ENCODE peak calls at places on chromosomes 6 and 20, in seven cellular contexts. V is ACHN, C is SW 1271, E is nephron progenitor cell, M is fibroblast of mammary gland, X is iris pigment epithelial cell, S is T47D. T is an unnamed sample.

GRCh38 chr6:29791162-29791561 is 36.5 kb upstream of the HLA-G start:
- DNase-seq in V (no peak), C (no peak), E (no peak), M (no peak), X (peak), S (no peak), T (no peak)

GRCh38 chr6:17650910-17651309 is 50.8 kb downstream of the FAM8A1 start:
- DNase-seq in V (no peak), C (no peak), E (no peak), M (no peak), X (no peak), S (no peak), T (no peak)

GRCh38 chr6:46509063-46509462 is 17.8 kb upstream of the RCAN2 start:
- DNase-seq in V (no peak), C (no peak), E (no peak), M (no peak), X (no peak), S (no peak), T (no peak)

GRCh38 chr20:50083034-50083433 is 29.9 kb downstream of the UBE2V1 start:
- DNase-seq in V (no peak), C (no peak), E (no peak), M (no peak), X (no peak), S (no peak), T (no peak)

GRCh38 chr20:52103469-52103910 is 88.1 kb downstream of the ZFP64 start:
- DNase-seq in V (no peak), C (no peak), E (peak), M (peak), X (peak), S (no peak), T (peak)

GRCh38 chr20:31718952-31719643 is 3.6 kb downstream of the BCL2L1 start:
- DNase-seq in V (no peak), C (no peak), E (no peak), M (no peak), X (no peak), S (peak), T (no peak)

GRCh38 chr6:111925296-111925695 is 52.0 kb upstream of the FYN start:
- DNase-seq in V (no peak), C (no peak), E (no peak), M (peak), X (peak), S (no peak), T (peak)

GRCh38 chr6:149212892-149213786 is 104.4 kb upstream of the TAB2 start:
- DNase-seq in V (no peak), C (no peak), E (no peak), M (no peak), X (peak), S (no peak), T (peak)

GRCh38 chr6:89895273-89895874 is 1.1 kb downstream of the GJA10 start:
- DNase-seq in V (peak), C (no peak), E (peak), M (peak), X (peak), S (peak), T (peak)

GRCh38 chr6:42104095-42104806 is 38.2 kb downstream of the C6orf132 start:
- DNase-seq in V (no peak), C (no peak), E (peak), M (peak), X (peak), S (no peak), T (peak)

GRCh38 chr20:53149652-53150205 is 177.6 kb downstream of the TSHZ2 start:
- DNase-seq in V (no peak), C (no peak), E (peak), M (no peak), X (no peak), S (no peak), T (no peak)

GRCh38 chr6:43294536-43294935 is 3.5 kb upstream of the SLC22A7 start:
- DNase-seq in V (no peak), C (no peak), E (no peak), M (no peak), X (no peak), S (no peak), T (no peak)

GRCh38 chr20:63318391-63319163 is 25.6 kb downstream of the COL20A1 start:
- DNase-seq in V (no peak), C (no peak), E (no peak), M (no peak), X (no peak), S (no peak), T (no peak)

GRCh38 chr6:170522565-170523183 is 30.4 kb downstream of the PSMB1 start:
- DNase-seq in V (peak), C (no peak), E (peak), M (peak), X (peak), S (no peak), T (peak)

GRCh38 chr6:12371641-12372146 is 81.5 kb downstream of the EDN1 start:
- DNase-seq in V (peak), C (no peak), E (no peak), M (no peak), X (peak), S (no peak), T (peak)

GRCh38 chr20:728022-728944 is 40.0 kb downstream of the SLC52A3 start:
- DNase-seq in V (peak), C (no peak), E (peak), M (peak), X (peak), S (peak), T (peak)

GRCh38 chr6:16519265-16520242 is 241.7 kb downstream of the ATXN1 start:
- DNase-seq in V (no peak), C (no peak), E (no peak), M (no peak), X (no peak), S (no peak), T (no peak)

GRCh38 chr20:24309596-24309995 is 159.8 kb upstream of the SYNDIG1 start:
- DNase-seq in V (no peak), C (no peak), E (no peak), M (peak), X (peak), S (no peak), T (peak)

GRCh38 chr20:45904583-45905504 is 7.1 kb downstream of the PLTP start:
- DNase-seq in V (no peak), C (no peak), E (no peak), M (no peak), X (no peak), S (no peak), T (no peak)

GRCh38 chr20:50838707-50839385 is 44.0 kb downstream of the BCAS4 start:
- DNase-seq in V (no peak), C (no peak), E (no peak), M (no peak), X (no peak), S (no peak), T (peak)

GRCh38 chr6:118377711-118378414 is 170.2 kb upstream of the PLN start:
- DNase-seq in V (no peak), C (no peak), E (peak), M (no peak), X (no peak), S (no peak), T (no peak)

GRCh38 chr6:782141-782540 is 89.2 kb upstream of the EXOC2 start:
- DNase-seq in V (no peak), C (no peak), E (no peak), M (peak), X (no peak), S (no peak), T (no peak)

GRCh38 chr20:51014797-51015722 is 7.8 kb downstream of the KCNG1 start:
- DNase-seq in V (peak), C (no peak), E (peak), M (peak), X (peak), S (peak), T (peak)

GRCh38 chr6:152338335-152339125 is 298.6 kb downstream of the SYNE1 start:
- DNase-seq in V (peak), C (no peak), E (peak), M (peak), X (peak), S (no peak), T (peak)

GRCh38 chr6:31576897-31577341 is 1.6 kb downstream of the TNF start:
- DNase-seq in V (no peak), C (no peak), E (no peak), M (no peak), X (no peak), S (no peak), T (no peak)

GRCh38 chr6:9039258-9039657 is 603.9 kb upstream of the SLC35B3 start:
- DNase-seq in V (no peak), C (no peak), E (no peak), M (no peak), X (peak), S (no peak), T (no peak)

GRCh38 chr6:3392059-3392458 is 64.8 kb downstream of the SLC22A23 start:
- DNase-seq in V (no peak), C (no peak), E (no peak), M (no peak), X (no peak), S (no peak), T (no peak)

GRCh38 chr6:6714498-6715360 is 126.2 kb downstream of the LY86 start:
- DNase-seq in V (no peak), C (no peak), E (no peak), M (no peak), X (no peak), S (no peak), T (peak)

GRCh38 chr20:53579581-53580375 is 13.9 kb downstream of the ZNF217 start:
- DNase-seq in V (no peak), C (peak), E (no peak), M (peak), X (peak), S (no peak), T (peak)

GRCh38 chr6:12271997-12272396 is 18.2 kb upstream of the EDN1 start:
- DNase-seq in V (no peak), C (no peak), E (no peak), M (no peak), X (no peak), S (no peak), T (peak)

GRCh38 chr6:39378175-39378889 is 55.8 kb upstream of the KCNK16 start:
- DNase-seq in V (no peak), C (no peak), E (no peak), M (no peak), X (no peak), S (no peak), T (no peak)